ENCODE peak calls at places on chromosomes 2 and 18, in eight cellular contexts. V is body of pancreas, X is heart left ventricle, U is A549, B is sigmoid colon, F is vagina, A is breast epithelium, P is GM12891. N is an unnamed sample.

GRCh38 chr18:63987743-63988142 is 17.9 kb downstream of the SERPINB8 start:
- DNase-seq in P (no peak), B (no peak), X (no peak), F (no peak), U (no peak), A (no peak), V (no peak), N (no peak)

GRCh38 chr18:40179647-40180175 is 1775.3 kb upstream of the PIK3C3 start:
- DNase-seq in P (no peak), X (no peak), F (no peak), A (no peak), B (no peak), U (no peak), V (no peak), N (no peak)

GRCh38 chr18:13582283-13582682 is 144.1 kb downstream of the FAM210A start:
- DNase-seq in A (no peak), P (no peak), B (no peak), V (no peak), X (no peak), F (no peak), U (no peak), N (no peak)

GRCh38 chr18:9719421-9719981 is 11.4 kb downstream of the RAB31 start:
- DNase-seq in U (peak), F (no peak), V (no peak), X (no peak), B (peak), P (no peak), A (peak), N (peak)

GRCh38 chr18:70411307-70411706 is 122.5 kb downstream of the SOCS6 start:
- DNase-seq in B (no peak), X (no peak), F (no peak), U (no peak), V (no peak), A (no peak), P (no peak), N (no peak)

GRCh38 chr2:108634591-108635160 is 84.6 kb upstream of the RANBP2 start:
- DNase-seq in U (no peak), B (no peak), F (no peak), V (no peak), A (no peak), X (no peak), P (no peak), N (no peak)

GRCh38 chr2:56647997-56648396 is 464.2 kb downstream of the CCDC85A start:
- DNase-seq in X (no peak), B (no peak), P (no peak), A (no peak), V (no peak), F (no peak), U (no peak), N (no peak)

GRCh38 chr2:152236191-152236925 is 60.8 kb upstream of the STAM2 start:
- DNase-seq in A (no peak), B (no peak), X (no peak), V (no peak), F (no peak), P (no peak), U (no peak), N (no peak)

GRCh38 chr2:149686677-149687427 is 99.3 kb upstream of the MMADHC start:
- DNase-seq in V (no peak), A (no peak), X (no peak), P (no peak), U (no peak), F (no peak), B (no peak), N (no peak)

GRCh38 chr18:5582054-5582453 is 38.3 kb upstream of the EPB41L3 start:
- DNase-seq in A (no peak), U (no peak), B (no peak), V (no peak), P (no peak), X (no peak), F (no peak), N (no peak)

GRCh38 chr18:34098109-34098508 is 126.6 kb downstream of the NOL4 start:
- DNase-seq in X (no peak), F (no peak), V (no peak), B (no peak), P (no peak), A (no peak), U (no peak), N (no peak)

GRCh38 chr2:218879881-218880748 is 537 bp upstream of the WNT10A start:
- DNase-seq in X (no peak), P (peak), U (no peak), B (no peak), V (no peak), F (no peak), A (no peak), N (no peak)

GRCh38 chr2:27878825-27879224 is 11.4 kb downstream of the RBKS start:
- DNase-seq in X (no peak), U (no peak), A (no peak), F (no peak), V (no peak), B (no peak), P (no peak), N (no peak)
- TF ChIP-seq POLR2A in X (no peak), U (no peak), A (no peak), F (no peak), V (no peak), B (no peak), P (no peak), N (no peak)

GRCh38 chr2:179264238-179265081 is at the start of gene SESTD1:
- DNase-seq in F (no peak), P (peak), V (peak), U (peak), B (peak), X (peak), A (peak), N (peak)
- TF ChIP-seq POLR2A in F (peak), P (no peak), V (no peak), U (peak), B (no peak), X (peak), A (no peak), N (peak)

GRCh38 chr2:12856934-12857660 is 140.4 kb downstream of the TRIB2 start:
- DNase-seq in V (no peak), A (no peak), P (no peak), U (no peak), B (no peak), X (no peak), F (no peak), N (peak)
- TF ChIP-seq POLR2A in V (no peak), A (no peak), P (no peak), U (no peak), B (no peak), X (no peak), F (no peak), N (no peak)

GRCh38 chr2:37812414-37812813 is 112.7 kb upstream of the RMDN2 start:
- DNase-seq in U (no peak), P (no peak), F (no peak), V (no peak), B (no peak), A (no peak), X (no peak), N (no peak)
- TF ChIP-seq POLR2A in U (no peak), P (no peak), F (no peak), V (no peak), B (no peak), A (no peak), X (no peak), N (no peak)

GRCh38 chr2:112275887-112276773 is 733 bp downstream of the ZC3H6 start:
- DNase-seq in X (peak), F (peak), B (peak), P (peak), U (peak), A (peak), V (peak), N (peak)
- TF ChIP-seq POLR2A in X (peak), F (peak), B (no peak), P (peak), U (peak), A (peak), V (peak), N (peak)

GRCh38 chr2:95389256-95390119 is 13.0 kb upstream of the FAHD2A start:
- DNase-seq in B (peak), P (peak), U (peak), F (no peak), A (no peak), X (peak), V (peak), N (peak)
- TF ChIP-seq POLR2A in B (no peak), P (no peak), U (no peak), F (no peak), A (no peak), X (no peak), V (no peak), N (no peak)

GRCh38 chr2:73268831-73269685 is 15.2 kb downstream of the FBXO41 start:
- DNase-seq in X (no peak), V (peak), F (no peak), A (no peak), U (peak), B (no peak), P (no peak), N (no peak)
- TF ChIP-seq POLR2A in X (no peak), V (no peak), F (no peak), A (no peak), U (no peak), B (no peak), P (no peak), N (no peak)

N was measured in H54.